ENCODE peak calls at places on chromosomes 11 and 22, in four cellular contexts. One of them, this sample, is unnamed.

GRCh38 chr11:111460752-111461305 is 51.4 kb downstream of the BTG4 start:
- DNase-seq in body of pancreas: no peak
- DNase-seq in tibial artery: no peak
- DNase-seq in epithelial cell of esophagus: no peak
- DNase-seq in this sample: no peak

GRCh38 chr22:49970528-49971231 is 10.1 kb downstream of the PIM3 start:
- DNase-seq in body of pancreas: peak
- DNase-seq in tibial artery: peak
- DNase-seq in epithelial cell of esophagus: peak
- DNase-seq in this sample: peak

GRCh38 chr22:21921184-21921721 is 31.4 kb downstream of the PPM1F start:
- DNase-seq in epithelial cell of esophagus: no peak
- DNase-seq in body of pancreas: no peak
- DNase-seq in tibial artery: no peak
- DNase-seq in this sample: no peak

GRCh38 chr11:122618927-122619326 is 36.6 kb upstream of the UBASH3B start:
- DNase-seq in body of pancreas: no peak
- DNase-seq in epithelial cell of esophagus: no peak
- DNase-seq in tibial artery: no peak
- DNase-seq in this sample: no peak

GRCh38 chr11:9315078-9315688 is 790 bp upstream of the TMEM41B start:
- DNase-seq in epithelial cell of esophagus: peak
- DNase-seq in body of pancreas: peak
- DNase-seq in tibial artery: no peak
- DNase-seq in this sample: no peak

GRCh38 chr11:76603202-76603601 is 67.3 kb downstream of the LRRC32 start:
- DNase-seq in body of pancreas: no peak
- DNase-seq in tibial artery: no peak
- DNase-seq in epithelial cell of esophagus: no peak
- DNase-seq in this sample: no peak

GRCh38 chr22:28297504-28297903 is 378.4 kb upstream of the PITPNB start:
- DNase-seq in body of pancreas: no peak
- DNase-seq in epithelial cell of esophagus: no peak
- DNase-seq in tibial artery: no peak
- DNase-seq in this sample: no peak

GRCh38 chr11:39668640-39669039 is 1790.8 kb downstream of the LRRC4C start:
- DNase-seq in epithelial cell of esophagus: no peak
- DNase-seq in body of pancreas: no peak
- DNase-seq in tibial artery: no peak
- DNase-seq in this sample: no peak

GRCh38 chr22:32413715-32414114 is 1.7 kb upstream of the RTCB start:
- DNase-seq in body of pancreas: no peak
- DNase-seq in tibial artery: no peak
- DNase-seq in epithelial cell of esophagus: peak
- DNase-seq in this sample: no peak

GRCh38 chr22:37417737-37418348 is 9.4 kb downstream of the ELFN2 start:
- DNase-seq in body of pancreas: no peak
- DNase-seq in epithelial cell of esophagus: no peak
- DNase-seq in tibial artery: no peak
- DNase-seq in this sample: no peak

GRCh38 chr22:39181778-39182177 is 29.3 kb upstream of the CBX7 start:
- DNase-seq in tibial artery: no peak
- DNase-seq in body of pancreas: no peak
- DNase-seq in epithelial cell of esophagus: no peak
- DNase-seq in this sample: no peak

GRCh38 chr11:118910309-118911112 is 15.2 kb downstream of the BCL9L start:
- DNase-seq in body of pancreas: peak
- DNase-seq in epithelial cell of esophagus: peak
- DNase-seq in tibial artery: peak
- DNase-seq in this sample: peak

GRCh38 chr11:6594142-6594768 is 9.2 kb downstream of the RRP8 start:
- DNase-seq in tibial artery: no peak
- DNase-seq in epithelial cell of esophagus: no peak
- DNase-seq in body of pancreas: no peak
- DNase-seq in this sample: no peak
- TF ChIP-seq CTCF in tibial artery: no peak
- TF ChIP-seq CTCF in epithelial cell of esophagus: no peak
- TF ChIP-seq CTCF in body of pancreas: no peak
- TF ChIP-seq CTCF in this sample: no peak

GRCh38 chr11:101436511-101437142 is 147.2 kb downstream of the TRPC6 start:
- DNase-seq in tibial artery: no peak
- DNase-seq in epithelial cell of esophagus: peak
- DNase-seq in body of pancreas: peak
- DNase-seq in this sample: no peak
- TF ChIP-seq CTCF in tibial artery: peak
- TF ChIP-seq CTCF in epithelial cell of esophagus: peak
- TF ChIP-seq CTCF in body of pancreas: peak
- TF ChIP-seq CTCF in this sample: peak

GRCh38 chr11:70448983-70449567 is 50.7 kb downstream of the CTTN start:
- DNase-seq in body of pancreas: no peak
- DNase-seq in tibial artery: no peak
- DNase-seq in epithelial cell of esophagus: no peak
- DNase-seq in this sample: no peak
- TF ChIP-seq CTCF in body of pancreas: no peak
- TF ChIP-seq CTCF in tibial artery: no peak
- TF ChIP-seq CTCF in epithelial cell of esophagus: peak
- TF ChIP-seq CTCF in this sample: peak

GRCh38 chr11:130549393-130549999 is 101.1 kb downstream of the ADAMTS15 start:
- DNase-seq in body of pancreas: no peak
- DNase-seq in tibial artery: no peak
- DNase-seq in epithelial cell of esophagus: peak
- DNase-seq in this sample: no peak
- TF ChIP-seq CTCF in body of pancreas: no peak
- TF ChIP-seq CTCF in tibial artery: no peak
- TF ChIP-seq CTCF in epithelial cell of esophagus: no peak
- TF ChIP-seq CTCF in this sample: no peak

GRCh38 chr22:45166935-45167334 is 3.2 kb downstream of the NUP50 start:
- DNase-seq in epithelial cell of esophagus: peak
- DNase-seq in body of pancreas: no peak
- DNase-seq in tibial artery: no peak
- DNase-seq in this sample: no peak
- TF ChIP-seq CTCF in epithelial cell of esophagus: no peak
- TF ChIP-seq CTCF in body of pancreas: no peak
- TF ChIP-seq CTCF in tibial artery: no peak
- TF ChIP-seq CTCF in this sample: no peak

DNA sequence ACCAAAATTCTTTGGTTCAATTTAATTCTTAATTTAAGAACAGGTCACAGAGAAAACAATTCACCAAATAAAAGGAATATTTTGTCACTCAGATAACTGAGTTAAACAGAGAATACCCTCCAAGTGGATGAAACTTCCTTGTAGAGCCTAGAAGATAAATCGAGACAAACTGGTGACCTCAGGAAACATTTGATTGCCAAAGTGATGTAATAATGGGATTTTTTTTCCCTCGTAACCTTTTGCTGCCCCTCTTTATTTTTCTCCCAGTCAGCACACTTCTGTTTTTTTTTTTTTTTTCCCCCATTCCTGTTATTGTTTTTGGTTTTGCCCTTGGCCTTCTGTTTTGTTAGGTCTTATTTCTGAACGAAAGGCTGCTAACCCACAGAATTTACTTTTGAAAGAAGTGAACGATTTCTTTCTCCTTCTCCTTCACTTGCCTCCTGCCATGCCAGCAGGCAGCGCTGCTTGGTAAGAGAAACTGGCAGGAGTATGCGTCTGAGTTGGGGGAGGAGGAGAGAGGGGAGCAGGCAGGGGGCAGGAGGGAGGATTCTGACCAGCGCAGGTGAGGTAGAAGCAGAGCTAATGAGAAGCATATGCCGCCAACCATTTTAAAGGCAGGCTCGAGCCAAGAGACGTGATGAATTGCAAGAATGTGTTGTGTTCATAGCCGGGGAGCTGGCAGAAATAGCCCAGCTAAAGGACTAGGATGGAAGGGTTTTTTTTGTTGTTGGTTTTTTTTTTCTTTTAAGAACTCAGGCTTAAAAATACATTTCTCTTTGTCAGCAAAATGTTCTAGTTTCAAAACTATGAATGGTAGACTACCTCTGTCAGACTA is 121.9 kb upstream of the MTMR2 start:
- DNase-seq in tibial artery: peak
- DNase-seq in epithelial cell of esophagus: peak
- DNase-seq in body of pancreas: peak
- DNase-seq in this sample: peak
- TF ChIP-seq CTCF in tibial artery: peak
- TF ChIP-seq CTCF in epithelial cell of esophagus: peak
- TF ChIP-seq CTCF in body of pancreas: peak
- TF ChIP-seq CTCF in this sample: peak

GRCh38 chr22:42880815-42881214 is 23.7 kb upstream of the ARFGAP3 start:
- DNase-seq in body of pancreas: peak
- DNase-seq in tibial artery: no peak
- DNase-seq in epithelial cell of esophagus: no peak
- DNase-seq in this sample: no peak
- TF ChIP-seq CTCF in body of pancreas: peak
- TF ChIP-seq CTCF in tibial artery: no peak
- TF ChIP-seq CTCF in epithelial cell of esophagus: no peak
- TF ChIP-seq CTCF in this sample: no peak

GRCh38 chr11:72070486-72070885 is 9.9 kb downstream of the NUMA1 start:
- DNase-seq in epithelial cell of esophagus: no peak
- DNase-seq in body of pancreas: no peak
- DNase-seq in tibial artery: no peak
- DNase-seq in this sample: no peak

GRCh38 chr11:72072348-72072747 is 8.0 kb downstream of the NUMA1 start:
- DNase-seq in tibial artery: no peak
- DNase-seq in epithelial cell of esophagus: peak
- DNase-seq in body of pancreas: no peak
- DNase-seq in this sample: no peak

GRCh38 chr11:72078477-72078876 is 1.9 kb downstream of the NUMA1 start:
- DNase-seq in body of pancreas: no peak
- DNase-seq in tibial artery: no peak
- DNase-seq in epithelial cell of esophagus: peak
- DNase-seq in this sample: no peak

GRCh38 chr11:72075756-72076155 is 4.6 kb downstream of the NUMA1 start:
- DNase-seq in epithelial cell of esophagus: no peak
- DNase-seq in tibial artery: no peak
- DNase-seq in body of pancreas: no peak
- DNase-seq in this sample: no peak

DNA sequence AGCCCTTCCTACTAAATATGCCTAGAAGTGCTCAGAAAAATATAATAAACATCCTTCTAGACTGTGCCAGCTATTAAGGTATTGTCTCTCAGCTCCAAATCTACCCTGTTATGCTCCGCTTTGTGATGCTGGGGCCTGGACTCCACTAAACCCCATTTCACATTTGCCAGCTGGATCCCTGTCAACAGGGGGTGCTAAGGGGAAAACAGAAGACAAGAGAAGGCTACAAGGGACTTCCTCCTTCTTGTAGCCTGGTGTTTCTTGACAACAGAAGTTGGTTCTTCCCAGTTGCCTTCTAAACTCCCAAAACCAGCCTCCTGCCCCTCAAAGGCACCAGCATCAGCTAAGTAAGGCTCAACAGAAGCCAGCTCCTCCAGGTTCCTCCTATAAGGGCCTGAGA is 5.2 kb downstream of the NUMA1 start:
- DNase-seq in tibial artery: no peak
- DNase-seq in epithelial cell of esophagus: peak
- DNase-seq in body of pancreas: no peak
- DNase-seq in this sample: no peak
- TF ChIP-seq CTCF in tibial artery: no peak
- TF ChIP-seq CTCF in epithelial cell of esophagus: peak
- TF ChIP-seq CTCF in body of pancreas: no peak
- TF ChIP-seq CTCF in this sample: no peak

DNA sequence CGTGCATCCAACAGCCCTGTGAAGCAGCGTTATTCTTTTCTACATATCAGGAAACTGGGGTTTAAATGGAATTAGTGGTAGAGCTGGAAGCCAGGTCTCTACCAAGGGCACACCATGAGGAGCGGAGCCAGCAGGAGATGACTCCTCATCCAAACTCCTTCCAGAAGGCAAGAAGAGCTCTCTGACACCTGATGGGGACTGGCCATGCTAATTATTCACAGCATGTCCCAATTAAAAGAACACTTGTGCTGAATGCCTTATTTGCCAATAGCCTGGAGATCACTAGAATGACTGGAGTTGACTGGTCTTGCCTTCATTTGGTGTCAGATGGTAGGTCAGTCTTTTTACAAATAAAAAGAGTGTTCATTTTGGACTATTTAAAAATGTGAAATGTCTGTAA is 32.9 kb upstream of the SLN start:
- DNase-seq in body of pancreas: no peak
- DNase-seq in tibial artery: no peak
- DNase-seq in epithelial cell of esophagus: no peak
- DNase-seq in this sample: no peak
- TF ChIP-seq CTCF in body of pancreas: no peak
- TF ChIP-seq CTCF in tibial artery: no peak
- TF ChIP-seq CTCF in epithelial cell of esophagus: no peak
- TF ChIP-seq CTCF in this sample: no peak

This sample was measured in right atrium auricular region.